ENCODE peak calls at places on chromosomes 11 and 22, in eight cellular contexts. K is stimulated activated CD8-positive, alpha-beta memory T cell treated with anti-CD3 and anti-CD28 coated beads, Interleukin-12 subunit alpha, Interleukin-12 subunit beta, amount 100 ng/mL, for 4 hours; Y is Daoy; M is AG09309; P is NAMALWA; H is iPS DF 19.7; D is Calu3; N is NCI-H146. J is an unnamed sample.
A peak's percentile ranks its signal among the peaks of the same experiment; 100 is the strongest.

GRCh38 chr22:44297662-44298061 is 15.1 kb downstream of the SHISAL1 start:
- DNase-seq in K (no peak), M (no peak), D (no peak), H (no peak), P (no peak), N (no peak), Y (no peak), J (no peak)

GRCh38 chr11:33941637-33942160 is 49.8 kb upstream of the LMO2 start:
- DNase-seq in M (no peak), D (no peak), P (no peak), Y (peak; percentile 66), K (no peak), H (no peak), N (no peak), J (peak; percentile 93)

GRCh38 chr22:28016781-28017557 is 97.9 kb upstream of the PITPNB start:
- DNase-seq in D (no peak), Y (no peak), N (no peak), P (no peak), H (no peak), M (no peak), K (no peak), J (no peak)

GRCh38 chr11:73372371-73372993 is 3.7 kb upstream of the RELT start:
- DNase-seq in N (no peak), Y (peak; percentile 42), K (no peak), P (peak; percentile 52), M (no peak), H (no peak), D (peak; percentile 15), J (no peak)

GRCh38 chr11:35040221-35040942 is 98.6 kb upstream of the CD44 start:
- DNase-seq in H (no peak), Y (peak; percentile 94), D (no peak), M (no peak), P (no peak), K (peak; percentile 17), N (no peak), J (no peak)

GRCh38 chr11:125227151-125227550 is 62.6 kb downstream of the PKNOX2 start:
- DNase-seq in P (no peak), D (no peak), K (no peak), H (no peak), Y (no peak), N (no peak), M (no peak), J (no peak)

GRCh38 chr11:92342886-92343285 is 118.3 kb downstream of the FAT3 start:
- DNase-seq in K (no peak), Y (no peak), D (no peak), P (no peak), M (no peak), N (no peak), H (no peak), J (no peak)

GRCh38 chr11:134226806-134227325 is 2.4 kb downstream of the VPS26B start:
- DNase-seq in D (no peak), Y (no peak), P (no peak), K (no peak), H (no peak), N (no peak), M (no peak), J (no peak)

GRCh38 chr11:96235725-96236124 is 107.3 kb downstream of the MAML2 start:
- DNase-seq in P (no peak), Y (no peak), D (no peak), K (no peak), M (no peak), N (no peak), H (no peak), J (no peak)

GRCh38 chr11:67293090-67293489 is 4.0 kb downstream of the ANKRD13D start:
- DNase-seq in H (no peak), N (no peak), Y (peak; percentile 61), M (no peak), P (no peak), D (peak; percentile 47), K (no peak), J (no peak)

GRCh38 chr11:2097356-2097997 is 41.7 kb downstream of the IGF2 start:
- DNase-seq in N (no peak), P (no peak), H (peak; percentile 28), Y (peak; percentile 71), K (no peak), M (peak; percentile 58), D (peak; percentile 23), J (peak; percentile 42)

GRCh38 chr11:126992065-126992803 is 8.3 kb downstream of the KIRREL3 start:
- DNase-seq in Y (peak; percentile 94), D (no peak), H (no peak), K (no peak), P (no peak), N (no peak), M (peak; percentile 96), J (no peak)

GRCh38 chr22:42468841-42469240 is 36.6 kb upstream of the NFAM1 start:
- DNase-seq in K (no peak), N (no peak), P (no peak), H (no peak), D (no peak), Y (peak; percentile 40), M (peak; percentile 3), J (no peak)

GRCh38 chr22:38316340-38317236 is 645 bp downstream of the CSNK1E start:
- DNase-seq in N (peak; percentile 35), K (peak; percentile 48), M (no peak), D (peak; percentile 52), H (no peak), P (peak; percentile 67), Y (peak; percentile 55), J (peak; percentile 36)

GRCh38 chr11:100515087-100515486 is 172.0 kb upstream of the ARHGAP42 start:
- DNase-seq in H (peak; percentile 42), D (no peak), Y (no peak), P (no peak), M (no peak), N (no peak), K (no peak), J (no peak)

GRCh38 chr22:23496445-23496833 is 83.7 kb downstream of the IGLL1 start:
- DNase-seq in Y (no peak), K (no peak), P (no peak), N (no peak), M (no peak), D (no peak), H (no peak), J (no peak)

GRCh38 chr11:36034572-36035331 is 90.9 kb downstream of the LDLRAD3 start:
- DNase-seq in D (no peak), M (peak; percentile 71), N (no peak), P (no peak), H (no peak), K (no peak), Y (peak; percentile 65), J (peak; percentile 47)

GRCh38 chr11:2166091-2166851 is 5.3 kb upstream of the INS start:
- DNase-seq in P (no peak), M (no peak), H (no peak), Y (peak; percentile 50), K (peak; percentile 18), N (peak; percentile 41), D (peak; percentile 64), J (peak; percentile 52)

GRCh38 chr22:27377501-27377900 is 424.1 kb downstream of the MN1 start:
- DNase-seq in Y (no peak), P (no peak), M (no peak), D (no peak), N (peak; percentile 3), H (no peak), K (no peak), J (no peak)

GRCh38 chr11:112881461-112881860 is 79.8 kb upstream of the NCAM1 start:
- DNase-seq in H (peak; percentile 52), Y (no peak), N (peak; percentile 93), P (no peak), K (no peak), D (no peak), M (no peak), J (peak; percentile 87)

GRCh38 chr11:96257972-96258951 is 84.7 kb downstream of the MAML2 start:
- DNase-seq in H (no peak), N (no peak), D (no peak), Y (peak; percentile 55), M (no peak), K (no peak), P (peak; percentile 83), J (no peak)

GRCh38 chr11:30326911-30327310 is 4.0 kb downstream of the ARL14EP start:
- DNase-seq in P (no peak), D (no peak), Y (no peak), N (no peak), K (no peak), H (no peak), M (no peak), J (no peak)

J was measured in SW480.